ENCODE peak calls at places on chromosomes 11 and 22, in four cellular contexts. G is HFFc6; A is central memory CD4-positive, alpha-beta T cell; I is Calu3. F is an unnamed sample.

GRCh38 chr11:118415739-118416068 is 14.3 kb downstream of the ATP5MG start:
- DNase-seq in G (peak), A (peak), I (peak), F (peak)

GRCh38 chr11:84817998-84818397 is 809.1 kb downstream of the DLG2 start:
- DNase-seq in G (no peak), A (no peak), I (no peak), F (no peak)

GRCh38 chr22:48098243-48098935 is 1335.9 kb downstream of the TBC1D22A start:
- DNase-seq in G (no peak), A (peak), I (no peak), F (no peak)

GRCh38 chr11:74925281-74925680 is 23.6 kb downstream of the XRRA1 start:
- DNase-seq in G (peak), A (no peak), I (no peak), F (no peak)

GRCh38 chr11:77959434-77959833 is 35.0 kb downstream of the INTS4 start:
- DNase-seq in G (no peak), A (no peak), I (no peak), F (no peak)

GRCh38 chr11:76770642-76771445 is 12.3 kb upstream of the TSKU start:
- DNase-seq in G (peak), A (no peak), I (peak), F (no peak)

GRCh38 chr11:130785376-130786110 is 130.7 kb downstream of the SNX19 start:
- DNase-seq in G (peak), A (no peak), I (no peak), F (no peak)

GRCh38 chr11:79404325-79404724 is 36.5 kb downstream of the TENM4 start:
- DNase-seq in G (no peak), A (no peak), I (no peak), F (no peak)

GRCh38 chr11:88377661-88378060 is 40.1 kb upstream of the CTSC start:
- DNase-seq in G (no peak), A (no peak), I (no peak), F (no peak)

GRCh38 chr11:95764267-95764898 is 25.2 kb downstream of the FAM76B start:
- DNase-seq in G (peak), A (peak), I (no peak), F (peak)

GRCh38 chr11:13983081-13983751 is 20.7 kb downstream of the SPON1 start:
- DNase-seq in G (no peak), A (no peak), I (no peak), F (no peak)

GRCh38 chr22:36461665-36462474 is 19.6 kb downstream of the TXN2 start:
- DNase-seq in G (peak), A (no peak), I (peak), F (no peak)

GRCh38 chr11:27020736-27021135 is 19.9 kb upstream of the BBOX1 start:
- DNase-seq in G (no peak), A (no peak), I (no peak), F (no peak)

GRCh38 chr11:22879615-22880014 is 19.3 kb upstream of the CCDC179 start:
- DNase-seq in G (peak), A (no peak), I (no peak), F (no peak)

GRCh38 chr11:133945087-133945974 is 11.4 kb downstream of the IGSF9B start:
- DNase-seq in G (no peak), A (peak), I (peak), F (no peak)

GRCh38 chr11:30549565-30549964 is 36.6 kb downstream of the MPPED2 start:
- DNase-seq in G (no peak), A (no peak), I (no peak), F (no peak)

GRCh38 chr11:118212131-118212725 is 12.6 kb downstream of the JAML start:
- DNase-seq in G (no peak), A (no peak), I (no peak), F (no peak)

GRCh38 chr11:113806403-113806802 is 26.8 kb downstream of the CLDN25 start:
- DNase-seq in G (peak), A (no peak), I (peak), F (peak)

GRCh38 chr11:71120346-71120963 is 131.9 kb downstream of the SHANK2 start:
- DNase-seq in G (peak), A (no peak), I (peak), F (peak)

GRCh38 chr11:8080069-8080670 is 841 bp upstream of the TUB start:
- DNase-seq in G (no peak), A (no peak), I (no peak), F (no peak)

GRCh38 chr11:95134491-95134890 is 44.8 kb downstream of the ENDOD1 start:
- DNase-seq in G (peak), A (no peak), I (no peak), F (no peak)

GRCh38 chr22:45069925-45070324 is 60.1 kb upstream of the PHF21B start:
- DNase-seq in G (no peak), A (no peak), I (no peak), F (no peak)

GRCh38 chr11:60899021-60899936 is 7.1 kb downstream of the PRPF19 start:
- DNase-seq in G (peak), A (peak), I (peak), F (peak)

GRCh38 chr11:72191961-72192381 is at the start of gene FOLR1:
- DNase-seq in G (no peak), A (no peak), I (peak), F (peak)

GRCh38 chr11:10302744-10303557 is 1.9 kb upstream of the ADM start:
- DNase-seq in G (peak), A (peak), I (peak), F (no peak)

GRCh38 chr11:110566577-110566976 is 136.8 kb downstream of the FDX1 start:
- DNase-seq in G (no peak), A (no peak), I (no peak), F (no peak)

GRCh38 chr22:22452211-22452610 is 56.3 kb downstream of the ZNF280B start:
- DNase-seq in G (no peak), A (no peak), I (no peak), F (no peak)

GRCh38 chr22:23762866-23763578 is at the start of gene C22orf15:
- DNase-seq in G (peak), A (no peak), I (no peak), F (no peak)

GRCh38 chr11:120130176-120130980 is 7.5 kb downstream of the TRIM29 start:
- DNase-seq in G (no peak), A (no peak), I (no peak), F (no peak)

GRCh38 chr11:112478806-112479205 is 218.1 kb upstream of the PLET1 start:
- DNase-seq in G (no peak), A (no peak), I (no peak), F (no peak)

GRCh38 chr22:39481054-39481453 is 21.0 kb upstream of the MIEF1 start:
- DNase-seq in G (no peak), A (no peak), I (no peak), F (no peak)

GRCh38 chr11:19259487-19260345 is 19.0 kb upstream of the E2F8 start:
- DNase-seq in G (peak), A (peak), I (peak), F (peak)

GRCh38 chr11:86091566-86091965 is 22.7 kb upstream of the PICALM start:
- DNase-seq in G (peak), A (no peak), I (no peak), F (no peak)

GRCh38 chr11:71286701-71287643 is 34.6 kb upstream of the SHANK2 start:
- DNase-seq in G (peak), A (no peak), I (peak), F (no peak)

GRCh38 chr11:13963169-13963948 is 836 bp downstream of the SPON1 start:
- DNase-seq in G (no peak), A (no peak), I (no peak), F (no peak)